ENCODE peak calls at places on chromosomes 11 and 22, in four cellular contexts. M, L, E and O are unnamed samples.

GRCh38 chr11:85977751-85978160 is 91.1 kb downstream of the PICALM start:
- DNase-seq in M (no peak), L (no peak), E (no peak), O (no peak)

GRCh38 chr11:35511666-35512065 is 13.8 kb downstream of the PAMR1 start:
- DNase-seq in M (no peak), L (no peak), E (no peak), O (no peak)

GRCh38 chr11:34890089-34890488 is 26.1 kb downstream of the APIP start:
- DNase-seq in M (no peak), L (no peak), E (no peak), O (peak)

GRCh38 chr11:122754553-122755322 is 83.6 kb upstream of the CRTAM start:
- DNase-seq in M (peak), L (no peak), E (no peak), O (peak)

GRCh38 chr11:69683764-69684333 is 8.7 kb upstream of the LTO1 start:
- DNase-seq in M (no peak), L (no peak), E (no peak), O (peak)

GRCh38 chr11:123228489-123229163 is 33.6 kb upstream of the CLMP start:
- DNase-seq in M (no peak), L (no peak), E (no peak), O (no peak)

GRCh38 chr11:9567401-9567800 is 6.1 kb upstream of the WEE1 start:
- DNase-seq in M (no peak), L (no peak), E (no peak), O (no peak)

GRCh38 chr11:72897506-72897905 is 83.3 kb downstream of the ATG16L2 start:
- DNase-seq in M (no peak), L (no peak), E (no peak), O (no peak)

GRCh38 chr11:108501396-108501795 is 3.2 kb upstream of the POGLUT3 start:
- DNase-seq in M (no peak), L (no peak), E (no peak), O (no peak)

GRCh38 chr22:36612458-36612857 is 83.5 kb upstream of the EIF3D start:
- DNase-seq in M (no peak), L (no peak), E (no peak), O (no peak)

GRCh38 chr11:2219318-2220017 is 47.9 kb upstream of the TH start:
- DNase-seq in M (no peak), L (no peak), E (no peak), O (no peak)

GRCh38 chr22:41838842-41839618 is 6.1 kb downstream of the SREBF2 start:
- DNase-seq in M (no peak), L (no peak), E (no peak), O (no peak)

GRCh38 chr22:45376703-45377102 is 36.7 kb downstream of the SMC1B start:
- DNase-seq in M (no peak), L (no peak), E (no peak), O (no peak)

GRCh38 chr11:6481924-6482275 is 599 bp downstream of the TIMM10B start:
- DNase-seq in M (no peak), L (no peak), E (no peak), O (no peak)

GRCh38 chr11:122309262-122309925 is 193.4 kb upstream of the BLID start:
- DNase-seq in M (no peak), L (no peak), E (no peak), O (no peak)

GRCh38 chr11:12803086-12803826 is 129.0 kb downstream of the TEAD1 start:
- DNase-seq in M (no peak), L (no peak), E (no peak), O (no peak)

GRCh38 chr11:12801976-12802375 is 127.8 kb downstream of the TEAD1 start:
- DNase-seq in M (no peak), L (no peak), E (no peak), O (no peak)

GRCh38 chr11:12800032-12800671 is 125.9 kb downstream of the TEAD1 start:
- DNase-seq in M (peak), L (peak), E (no peak), O (peak)

GRCh38 chr11:12799373-12799835 is 125.2 kb downstream of the TEAD1 start:
- DNase-seq in M (no peak), L (no peak), E (no peak), O (no peak)

DNA sequence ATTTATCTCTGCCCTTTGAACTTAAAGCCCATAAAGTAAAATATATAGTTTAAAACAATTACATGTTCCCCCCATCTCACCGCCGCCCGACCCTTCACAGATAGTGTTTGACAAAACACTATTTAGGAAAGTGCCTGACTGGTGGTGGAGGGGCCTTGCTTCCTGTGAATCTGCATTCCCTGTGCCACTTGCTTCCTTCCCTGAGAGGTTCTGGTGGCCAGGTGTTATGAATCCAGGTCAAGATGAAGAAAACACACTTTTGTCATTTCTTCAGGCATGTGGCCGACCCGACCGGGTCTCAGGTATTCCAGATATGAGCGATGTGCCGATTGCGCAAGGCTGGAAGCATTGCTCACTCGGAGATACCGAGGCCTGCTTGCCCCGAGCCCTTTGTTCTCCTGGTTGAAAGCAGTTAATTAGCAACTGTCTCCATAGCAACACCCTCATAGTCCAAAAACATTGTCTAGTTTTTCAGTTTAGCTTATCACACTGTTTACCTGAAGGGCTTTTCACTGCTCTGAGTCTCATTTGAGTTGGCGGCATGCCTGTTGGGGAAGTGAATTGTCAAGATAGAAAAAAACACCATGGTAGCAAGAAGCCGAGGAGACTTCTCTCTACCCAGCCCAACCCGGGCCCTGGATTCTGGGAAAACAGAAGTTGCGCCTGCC is 128.3 kb downstream of the TEAD1 start:
- DNase-seq in M (peak), L (no peak), E (no peak), O (no peak)
- TF ChIP-seq JUND in M (peak), L (no peak), E (no peak), O (no peak)

GRCh38 chr11:120335596-120335927 is 651 bp upstream of the ARHGEF12 start:
- DNase-seq in M (no peak), L (no peak), E (no peak), O (no peak)

GRCh38 chr11:120332822-120333716 is 3.1 kb upstream of the ARHGEF12 start:
- DNase-seq in M (no peak), L (no peak), E (no peak), O (no peak)

GRCh38 chr11:120333801-120334200 is 2.4 kb upstream of the ARHGEF12 start:
- DNase-seq in M (no peak), L (no peak), E (no peak), O (no peak)

GRCh38 chr11:120334894-120335462 is 1.2 kb upstream of the ARHGEF12 start:
- DNase-seq in M (no peak), L (peak), E (peak), O (peak)

DNA sequence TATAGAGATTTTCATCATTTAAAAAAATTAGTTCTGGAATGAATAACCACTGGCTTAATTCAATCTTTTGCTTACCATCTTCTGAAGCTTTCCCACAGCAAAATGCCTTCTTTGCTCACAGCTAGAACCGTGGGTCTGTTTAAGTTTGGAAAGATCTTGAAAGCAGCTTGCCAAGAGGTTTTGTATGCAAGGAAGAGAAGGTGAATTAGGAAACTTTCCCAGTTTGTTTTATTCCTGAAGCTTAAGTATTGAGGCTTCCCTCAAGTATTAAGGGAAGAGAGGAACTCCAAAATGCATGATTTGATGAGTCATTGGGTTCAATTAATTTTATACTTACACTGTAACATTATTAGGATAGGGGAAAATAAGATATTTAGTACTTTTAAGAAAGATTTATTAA is 1.9 kb upstream of the ARHGEF12 start:
- DNase-seq in M (no peak), L (no peak), E (no peak), O (no peak)
- TF ChIP-seq JUND in M (no peak), L (no peak), E (no peak), O (no peak)

GRCh38 chr22:37807410-37808293 is at the start of gene GCAT:
- DNase-seq in M (peak), L (peak), E (peak), O (peak)

GRCh38 chr22:37808294-37808657 is 542 bp downstream of the GCAT start:
- DNase-seq in M (no peak), L (no peak), E (no peak), O (no peak)

GRCh38 chr22:37804886-37805857 is 2.6 kb upstream of the GCAT start:
- DNase-seq in M (peak), L (peak), E (no peak), O (peak)

GRCh38 chr22:37805878-37806277 is 1.9 kb upstream of the GCAT start:
- DNase-seq in M (no peak), L (no peak), E (no peak), O (no peak)

GRCh38 chr22:37806409-37807338 is 1.1 kb upstream of the GCAT start:
- DNase-seq in M (no peak), L (peak), E (no peak), O (peak)
- TF ChIP-seq JUND in M (no peak), L (no peak), E (no peak), O (no peak)

GRCh38 chr11:28003615-28004014 is 104.3 kb downstream of the KIF18A start:
- DNase-seq in M (no peak), L (no peak), E (no peak), O (no peak)

GRCh38 chr11:28011813-28012212 is 96.1 kb downstream of the KIF18A start:
- DNase-seq in M (no peak), L (no peak), E (no peak), O (no peak)

GRCh38 chr11:28010001-28010400 is 98.0 kb downstream of the KIF18A start:
- DNase-seq in M (no peak), L (no peak), E (no peak), O (no peak)

GRCh38 chr11:28009383-28009782 is 98.6 kb downstream of the KIF18A start:
- DNase-seq in M (no peak), L (no peak), E (no peak), O (no peak)
- TF ChIP-seq JUND in M (no peak), L (peak), E (no peak), O (no peak)

GRCh38 chr11:65778901-65779668 is 1.7 kb downstream of the AP5B1 start:
- DNase-seq in M (no peak), L (peak), E (no peak), O (no peak)
- TF ChIP-seq JUND in M (no peak), L (no peak), E (no peak), O (no peak)